ENCODE peak calls at places on chromosomes 16 and 17, in ten cellular contexts. V, Q, D, R, N, S, F, G, M and A are unnamed samples.

GRCh38 chr16:1244881-1245280 is 4.4 kb downstream of the TPSAB1 start:
- DNase-seq in V (no peak), Q (no peak), D (no peak), R (no peak), N (no peak), S (no peak), F (no peak), G (peak; percentile 31), M (no peak), A (no peak)

GRCh38 chr16:1063728-1064127 is 8.8 kb upstream of the SSTR5 start:
- DNase-seq in V (no peak), Q (no peak), D (no peak), R (no peak), N (no peak), S (no peak), F (no peak), G (no peak), M (no peak), A (no peak)

GRCh38 chr17:74959826-74960738 is 12.5 kb downstream of the HID1 start:
- DNase-seq in V (peak; percentile 41), Q (no peak), D (peak; percentile 70), R (no peak), N (no peak), S (no peak), F (no peak), G (no peak), M (peak; percentile 57), A (no peak)

GRCh38 chr17:19287651-19288050 is 50.5 kb downstream of the EPN2 start:
- DNase-seq in V (no peak), Q (no peak), D (no peak), R (no peak), N (no peak), S (no peak), F (peak; percentile 5), G (no peak), M (no peak), A (no peak)

GRCh38 chr17:17181666-17182600 is 24.2 kb downstream of the PLD6 start:
- DNase-seq in V (no peak), Q (no peak), D (no peak), R (no peak), N (no peak), S (no peak), F (no peak), G (no peak), M (no peak), A (peak; percentile 37)

GRCh38 chr16:78703951-78704350 is 604.5 kb downstream of the WWOX start:
- DNase-seq in V (no peak), Q (no peak), D (no peak), R (no peak), N (no peak), S (no peak), F (no peak), G (no peak), M (no peak), A (no peak)

GRCh38 chr17:17346428-17347233 is 43.5 kb downstream of the NT5M start:
- DNase-seq in V (no peak), Q (no peak), D (no peak), R (no peak), N (no peak), S (peak; percentile 81), F (no peak), G (no peak), M (no peak), A (peak; percentile 41)

GRCh38 chr17:21419299-21420239 is 43.4 kb downstream of the KCNJ12 start:
- DNase-seq in V (no peak), Q (no peak), D (no peak), R (no peak), N (no peak), S (peak; percentile 83), F (no peak), G (no peak), M (no peak), A (no peak)

GRCh38 chr17:42321555-42321954 is 33.3 kb downstream of the STAT5A start:
- DNase-seq in V (no peak), Q (no peak), D (no peak), R (no peak), N (no peak), S (no peak), F (no peak), G (no peak), M (no peak), A (no peak)

GRCh38 chr16:68363847-68364600 is 53.2 kb downstream of the PRMT7 start:
- DNase-seq in V (peak; percentile 23), Q (no peak), D (no peak), R (no peak), N (no peak), S (no peak), F (no peak), G (no peak), M (peak; percentile 18), A (no peak)

GRCh38 chr16:13313351-13313750 is 412.0 kb downstream of the SHISA9 start:
- DNase-seq in V (no peak), Q (no peak), D (no peak), R (no peak), N (no peak), S (no peak), F (no peak), G (no peak), M (no peak), A (no peak)

GRCh38 chr17:50051082-50051576 is 4.8 kb upstream of the ITGA3 start:
- DNase-seq in V (peak; percentile 97), Q (peak; percentile 42), D (peak; percentile 92), R (peak; percentile 62), N (no peak), S (no peak), F (no peak), G (peak; percentile 99), M (peak; percentile 99), A (no peak)

GRCh38 chr17:27473748-27474609 is 17.7 kb downstream of the KSR1 start:
- DNase-seq in V (no peak), Q (peak; percentile 56), D (no peak), R (peak; percentile 66), N (no peak), S (no peak), F (no peak), G (peak; percentile 18), M (no peak), A (peak; percentile 64)

GRCh38 chr17:3722716-3723115 is 987 bp upstream of the HASPIN start:
- DNase-seq in V (no peak), Q (no peak), D (no peak), R (no peak), N (no peak), S (no peak), F (no peak), G (no peak), M (no peak), A (no peak)

GRCh38 chr17:38731526-38732294 is 1.6 kb downstream of the CISD3 start:
- DNase-seq in V (no peak), Q (no peak), D (no peak), R (no peak), N (no peak), S (no peak), F (peak; percentile 45), G (no peak), M (no peak), A (no peak)

GRCh38 chr17:3626831-3627565 is 9.1 kb downstream of the SHPK start:
- DNase-seq in V (no peak), Q (no peak), D (no peak), R (no peak), N (no peak), S (no peak), F (no peak), G (no peak), M (no peak), A (no peak)

GRCh38 chr16:52416888-52417287 is 130.1 kb downstream of the TOX3 start:
- DNase-seq in V (no peak), Q (no peak), D (no peak), R (no peak), N (no peak), S (no peak), F (no peak), G (no peak), M (no peak), A (no peak)

GRCh38 chr16:89115216-89115949 is 21.7 kb downstream of the ACSF3 start:
- DNase-seq in V (no peak), Q (no peak), D (peak; percentile 63), R (peak; percentile 65), N (no peak), S (peak; percentile 92), F (peak; percentile 85), G (no peak), M (no peak), A (peak; percentile 89)

GRCh38 chr17:61334673-61335072 is 65.0 kb upstream of the TBX2 start:
- DNase-seq in V (no peak), Q (no peak), D (no peak), R (no peak), N (no peak), S (no peak), F (no peak), G (no peak), M (no peak), A (no peak)